ENCODE peak calls at places on chromosome 22, in six cellular contexts. M is neuronal stem cell, N is lung, L is colonic mucosa, T is astrocyte of the cerebellum, E is choroid plexus epithelial cell. Z is an unnamed sample.

GRCh38 chr22:42966389-42966998 is 48.5 kb downstream of the PACSIN2 start:
- DNase-seq in L (no peak), T (no peak), E (no peak), N (no peak), M (no peak), Z (no peak)

GRCh38 chr22:27435839-27436581 is 365.5 kb downstream of the MN1 start:
- DNase-seq in L (no peak), E (peak), T (peak), M (peak), N (peak), Z (no peak)

GRCh38 chr22:23305321-23305910 is 125.1 kb downstream of the BCR start:
- DNase-seq in T (peak), E (peak), N (no peak), M (no peak), L (no peak), Z (no peak)

GRCh38 chr22:44939451-44939850 is 70.4 kb downstream of the PHF21B start:
- DNase-seq in E (no peak), T (no peak), L (no peak), N (no peak), M (no peak), Z (no peak)

GRCh38 chr22:26975381-26975780 is 318.0 kb downstream of the MIAT start:
- DNase-seq in N (no peak), L (no peak), T (no peak), E (no peak), M (no peak), Z (no peak)

GRCh38 chr22:27866136-27867091 is 52.6 kb downstream of the PITPNB start:
- DNase-seq in T (peak), L (no peak), M (no peak), N (no peak), E (peak), Z (no peak)

GRCh38 chr22:48254311-48254873 is 1491.9 kb downstream of the TBC1D22A start:
- DNase-seq in L (peak), M (no peak), N (peak), T (no peak), E (no peak), Z (no peak)

GRCh38 chr22:32684822-32685187 is 116.7 kb upstream of the TIMP3 start:
- DNase-seq in M (no peak), E (no peak), L (no peak), N (no peak), T (no peak), Z (no peak)

GRCh38 chr22:24424001-24424900 is 3.1 kb upstream of the ADORA2A start:
- DNase-seq in L (no peak), E (no peak), N (no peak), T (no peak), M (no peak), Z (no peak)

GRCh38 chr22:42304021-42304790 is 33.8 kb upstream of the TCF20 start:
- DNase-seq in N (no peak), L (no peak), T (no peak), E (no peak), M (no peak), Z (no peak)

GRCh38 chr22:49551897-49552659 is 275.6 kb downstream of the BRD1 start:
- DNase-seq in L (no peak), E (no peak), N (no peak), T (no peak), M (no peak), Z (no peak)
- H3K4me3 ChIP-seq in L (no peak), E (no peak), N (no peak), T (no peak), M (no peak), Z (no peak)

DNA sequence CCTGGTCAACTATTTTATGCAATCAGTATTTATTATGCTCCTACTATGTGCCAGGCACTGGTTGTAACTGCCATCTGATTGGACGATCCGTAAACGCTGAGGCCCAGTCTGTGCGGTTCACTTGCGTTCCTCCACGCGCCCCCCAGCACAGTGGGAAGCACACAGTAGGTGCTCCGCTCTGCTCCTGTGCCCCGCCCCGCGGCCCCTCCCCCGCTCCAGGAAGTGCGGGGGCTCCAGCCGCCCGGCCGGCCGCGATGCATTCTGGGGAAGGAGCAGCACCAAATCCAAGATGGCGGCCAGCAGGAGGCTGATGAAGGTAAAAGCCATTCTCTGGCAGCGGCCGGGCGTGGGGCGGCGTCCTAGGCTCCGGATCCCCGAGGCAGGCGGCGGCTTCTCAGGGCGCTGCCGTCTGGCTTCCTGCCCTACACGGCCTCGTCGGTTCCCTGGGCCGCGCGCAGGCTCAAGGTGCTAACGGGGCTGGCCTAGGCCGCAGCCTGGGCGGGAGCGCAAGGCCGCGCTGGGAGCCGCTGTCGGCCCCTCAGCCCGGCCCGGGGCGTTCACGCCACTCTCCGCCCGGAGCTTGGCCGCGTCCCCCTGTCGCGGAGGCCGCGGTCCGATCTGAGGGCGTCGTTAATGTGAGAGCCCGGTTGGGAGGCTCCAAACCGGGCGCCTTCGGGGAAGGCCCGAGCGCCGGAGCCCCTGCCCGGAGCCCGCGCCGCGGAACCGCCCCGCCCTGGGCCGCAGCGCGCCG is at the start of gene UBE2L3:
- DNase-seq in M (peak), E (peak), N (peak), T (peak), L (peak), Z (peak)
- H3K4me3 ChIP-seq in M (peak), E (peak), N (peak), T (peak), L (peak), Z (peak)

GRCh38 chr22:29314074-29314473 is 1.4 kb downstream of the RASL10A start:
- DNase-seq in M (no peak), T (no peak), N (no peak), L (peak), E (no peak), Z (no peak)

GRCh38 chr22:29314537-29315285 is 786 bp downstream of the RASL10A start:
- DNase-seq in T (no peak), L (peak), M (no peak), E (no peak), N (no peak), Z (no peak)

GRCh38 chr22:29313126-29314071 is 2.1 kb downstream of the RASL10A start:
- DNase-seq in N (no peak), E (peak), M (no peak), L (peak), T (no peak), Z (no peak)

GRCh38 chr22:29316429-29316828 is 932 bp upstream of the RASL10A start:
- DNase-seq in N (no peak), T (no peak), E (no peak), M (no peak), L (no peak), Z (no peak)

GRCh38 chr22:29315286-29316195 is at the start of gene RASL10A:
- DNase-seq in L (no peak), T (no peak), N (no peak), M (no peak), E (no peak), Z (peak)
- H3K4me3 ChIP-seq in L (peak), T (peak), N (peak), M (peak), E (peak), Z (peak)

DNA sequence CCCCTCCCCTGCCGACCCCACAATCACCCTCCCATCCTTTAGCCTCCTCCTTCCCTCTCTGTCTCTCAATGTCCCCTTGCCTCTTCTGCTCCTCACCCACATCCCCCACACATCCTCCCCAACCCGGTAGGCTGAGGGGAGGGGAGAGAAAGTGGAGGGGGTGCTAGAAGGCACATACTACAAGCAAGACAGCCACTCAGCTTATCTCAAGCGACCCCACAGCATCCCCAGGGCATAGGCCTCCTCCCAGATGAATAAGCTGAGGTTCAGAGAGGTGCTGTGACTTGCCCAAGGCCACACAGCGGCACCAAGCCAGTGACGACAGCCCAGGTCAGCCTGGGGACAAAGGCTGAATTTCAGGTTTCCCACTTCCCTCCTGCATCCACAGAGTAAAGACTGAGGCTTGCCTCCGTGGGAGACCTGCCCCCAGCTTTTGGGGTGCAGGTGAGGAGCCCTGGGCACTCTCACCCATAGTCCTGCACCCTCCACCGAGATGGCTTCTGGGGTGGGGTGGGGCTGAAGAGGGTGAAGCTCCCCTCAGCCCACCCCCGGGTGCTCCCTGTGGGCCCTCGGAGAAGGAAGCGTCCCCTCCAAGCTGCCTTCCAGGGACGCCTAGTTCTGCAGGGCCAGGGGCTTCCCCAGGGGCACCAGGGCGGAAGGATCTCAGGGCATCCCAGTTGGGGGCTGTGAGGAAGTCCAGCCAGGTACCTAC is 511 bp downstream of the RAC2 start:
- DNase-seq in L (no peak), E (no peak), N (no peak), T (no peak), M (no peak), Z (peak)
- H3K4me3 ChIP-seq in L (peak), E (peak), N (no peak), T (peak), M (no peak), Z (peak)

GRCh38 chr22:19756288-19757128 is 4.1 kb upstream of the TBX1 start:
- DNase-seq in E (peak), N (peak), L (peak), M (no peak), T (no peak), Z (no peak)
- H3K4me3 ChIP-seq in E (no peak), N (no peak), L (peak), M (peak), T (no peak), Z (no peak)

GRCh38 chr22:29581799-29582198 is 886 bp upstream of the NIPSNAP1 start:
- DNase-seq in E (no peak), M (no peak), T (no peak), L (peak), N (peak), Z (no peak)
- H3K4me3 ChIP-seq in E (no peak), M (no peak), T (no peak), L (peak), N (no peak), Z (peak)

GRCh38 chr22:38503021-38503420 is 3.1 kb downstream of the DDX17 start:
- DNase-seq in M (no peak), T (no peak), E (no peak), L (no peak), N (no peak), Z (no peak)
- H3K4me3 ChIP-seq in M (no peak), T (peak), E (peak), L (no peak), N (no peak), Z (no peak)

Z was measured in DND-41.